ENCODE peak calls at places on chromosomes 6 and 20, in six cellular contexts. O is tibial nerve, M is A549, T is GM12878, K is stomach, P is sigmoid colon. G is an unnamed sample.

GRCh38 chr6:87165169-87165568 is 9.8 kb downstream of the ZNF292 start:
- DNase-seq in K (no peak), T (no peak), O (no peak), P (no peak), M (no peak), G (no peak)

GRCh38 chr20:62812181-62812906 is 4.5 kb upstream of the COL9A3 start:
- DNase-seq in T (no peak), P (no peak), O (no peak), K (no peak), M (no peak), G (no peak)

GRCh38 chr20:38043512-38044300 is 10.2 kb downstream of the RPRD1B start:
- DNase-seq in M (peak; percentile 73), K (no peak), T (no peak), O (no peak), P (no peak), G (no peak)

GRCh38 chr6:129843573-129843972 is 17.5 kb downstream of the TMEM244 start:
- DNase-seq in K (no peak), O (no peak), T (no peak), M (no peak), P (no peak), G (no peak)

GRCh38 chr6:39156763-39157162 is 41.8 kb upstream of the SAYSD1 start:
- DNase-seq in P (no peak), M (no peak), K (no peak), O (no peak), T (no peak), G (no peak)

GRCh38 chr6:149212202-149212601 is 105.3 kb upstream of the TAB2 start:
- DNase-seq in K (no peak), T (no peak), O (no peak), M (no peak), P (no peak), G (no peak)

GRCh38 chr20:57223648-57224489 is 42.6 kb downstream of the BMP7 start:
- DNase-seq in M (no peak), P (no peak), O (peak; percentile 49), K (no peak), T (no peak), G (peak; percentile 21)

GRCh38 chr6:14055541-14055940 is 62.0 kb upstream of the CD83 start:
- DNase-seq in K (no peak), P (no peak), T (no peak), M (no peak), O (no peak), G (no peak)

GRCh38 chr6:137866200-137866913 is 702 bp upstream of the TNFAIP3 start:
- DNase-seq in T (no peak), M (no peak), K (no peak), P (peak; percentile 82), O (peak; percentile 39), G (no peak)

GRCh38 chr6:33455051-33455450 is 675 bp downstream of the ZBTB9 start:
- DNase-seq in K (no peak), P (no peak), M (no peak), O (no peak), T (no peak), G (no peak)

GRCh38 chr6:40326689-40327404 is 260.3 kb downstream of the LRFN2 start:
- DNase-seq in T (no peak), K (no peak), P (no peak), O (no peak), M (no peak), G (no peak)

GRCh38 chr6:107712523-107713213 is 111.4 kb downstream of the SCML4 start:
- DNase-seq in K (no peak), O (no peak), P (peak; percentile 81), M (no peak), T (no peak), G (no peak)

GRCh38 chr20:53838311-53838873 is 232.0 kb downstream of the BCAS1 start:
- DNase-seq in P (no peak), M (no peak), O (no peak), T (no peak), K (no peak), G (peak; percentile 90)

DNA sequence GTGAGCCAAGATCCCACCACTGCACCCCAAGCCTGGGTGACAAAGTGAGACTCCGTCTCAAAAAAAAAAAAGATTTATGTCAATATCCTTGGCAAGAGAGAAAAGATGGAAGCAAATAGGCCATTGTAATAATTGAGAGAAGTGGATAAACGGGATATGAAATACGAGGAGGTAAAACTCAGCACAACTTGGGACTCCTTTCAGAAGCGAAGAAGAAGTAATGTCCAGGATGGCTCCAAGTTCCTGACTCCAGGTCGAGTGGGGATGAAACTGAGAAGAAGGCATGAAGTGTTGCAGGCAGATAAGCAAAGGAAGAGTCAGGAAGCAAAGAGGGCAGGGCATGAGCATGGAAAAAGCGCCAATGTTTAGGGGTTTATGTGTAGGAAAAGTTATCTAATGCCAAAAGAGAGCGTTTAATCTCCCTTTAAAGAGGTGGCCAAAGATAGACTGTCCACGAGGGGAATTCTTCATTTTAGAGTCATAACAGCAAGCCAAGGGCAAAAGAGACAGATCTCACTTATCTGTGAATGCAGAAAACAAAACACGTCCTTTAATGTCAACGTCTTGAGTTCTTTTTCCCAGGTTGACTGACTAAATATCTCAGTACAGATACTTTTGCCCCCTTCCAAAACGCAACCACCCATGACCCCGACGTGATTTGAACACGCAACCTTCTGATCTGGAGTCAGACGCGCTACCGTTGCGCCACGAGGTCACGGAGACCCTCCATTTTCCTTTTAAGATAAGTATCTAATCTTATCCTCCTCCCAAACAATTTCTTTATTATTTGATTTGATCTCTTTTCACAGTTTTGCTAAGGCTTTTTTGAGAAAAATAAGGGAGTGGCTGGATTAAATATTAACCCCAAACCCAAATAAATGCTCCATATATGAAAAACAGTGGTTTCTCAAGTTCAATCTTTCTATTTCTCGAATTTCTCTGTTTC is 46.3 kb upstream of the BTN3A2 start:
- DNase-seq in M (no peak), O (no peak), K (no peak), P (no peak), T (no peak), G (no peak)
- TF ChIP-seq EP300 in M (no peak), O (no peak), K (no peak), P (no peak), T (no peak), G (no peak)

GRCh38 chr6:63807056-63807455 is 171.5 kb downstream of the PHF3 start:
- DNase-seq in O (no peak), M (peak; percentile 23), T (no peak), K (no peak), P (no peak), G (no peak)

GRCh38 chr6:63804381-63804956 is 168.9 kb downstream of the PHF3 start:
- DNase-seq in M (no peak), O (no peak), P (no peak), T (no peak), K (no peak), G (no peak)

GRCh38 chr6:63806573-63806913 is 170.9 kb downstream of the PHF3 start:
- DNase-seq in T (no peak), K (no peak), M (no peak), O (no peak), P (no peak), G (no peak)

GRCh38 chr6:63805345-63805744 is 169.7 kb downstream of the PHF3 start:
- DNase-seq in O (no peak), K (no peak), P (no peak), M (no peak), T (no peak), G (no peak)

DNA sequence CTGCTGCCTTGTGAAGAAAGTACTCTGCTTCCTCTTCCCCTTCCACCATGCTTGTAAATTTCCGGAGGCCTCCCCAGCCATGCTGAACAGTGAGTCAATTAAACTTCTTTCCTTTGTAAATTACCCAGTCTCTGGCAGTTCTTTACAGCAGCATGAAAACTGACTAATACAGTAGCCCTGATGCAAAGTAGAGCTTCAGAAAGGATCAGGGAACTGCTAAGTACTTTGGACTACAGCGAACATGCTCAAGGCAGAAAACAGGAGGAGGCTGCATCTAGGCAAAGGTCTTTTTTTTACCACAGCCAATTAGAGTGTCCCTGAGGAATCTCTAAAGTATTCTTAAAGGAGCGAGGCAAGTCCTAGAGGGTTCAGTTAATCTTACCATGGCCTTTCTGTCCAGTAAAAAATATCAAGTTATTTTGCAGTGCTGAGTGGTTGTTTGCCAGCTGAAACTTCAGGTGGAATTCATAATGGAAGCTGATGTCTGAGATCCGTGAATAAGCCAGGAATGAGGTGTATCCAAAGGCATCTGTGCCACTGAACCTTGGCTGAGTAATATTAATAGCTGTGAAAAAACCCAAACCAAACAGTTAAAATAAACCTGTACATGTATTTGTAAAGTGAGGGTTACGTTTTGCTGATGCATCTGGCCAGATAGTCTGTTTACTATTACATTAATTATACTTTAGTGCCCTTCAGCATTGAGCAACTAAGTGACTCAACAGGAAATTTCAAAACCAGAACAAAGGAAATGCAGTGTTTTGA is 170.4 kb downstream of the PHF3 start:
- DNase-seq in P (no peak), T (no peak), K (no peak), O (peak; percentile 45), M (peak; percentile 86), G (no peak)
- TF ChIP-seq EP300 in P (no peak), T (no peak), K (no peak), O (no peak), M (peak; percentile 94), G (no peak)

DNA sequence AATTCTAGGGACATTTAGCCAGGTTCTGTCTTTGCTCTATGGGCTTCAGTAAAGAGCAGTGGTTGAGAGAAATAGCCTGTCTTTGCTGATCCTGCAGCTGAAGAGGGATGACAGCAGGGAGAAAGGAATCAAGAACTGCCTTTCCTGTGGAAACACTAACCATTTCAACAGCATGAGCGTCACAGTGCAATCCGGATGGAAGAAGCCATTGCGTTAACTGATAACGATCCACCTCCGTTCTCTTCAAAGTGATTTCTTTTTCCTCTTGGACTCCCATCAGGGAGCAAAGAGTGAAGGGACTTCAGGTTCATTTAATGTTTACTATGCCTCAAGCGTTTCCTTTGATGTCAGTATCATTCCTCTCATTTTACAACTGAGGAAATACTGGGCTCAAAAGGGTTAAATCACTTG is 35.2 kb upstream of the EEF1E1 start:
- DNase-seq in K (no peak), M (no peak), T (no peak), P (no peak), O (no peak), G (no peak)
- TF ChIP-seq EP300 in K (no peak), M (no peak), T (no peak), P (no peak), O (no peak), G (no peak)

GRCh38 chr6:62613920-62614319 is 327.9 kb upstream of the KHDRBS2 start:
- DNase-seq in P (no peak), O (no peak), K (no peak), M (no peak), T (no peak), G (no peak)

GRCh38 chr6:62612526-62612925 is 326.5 kb upstream of the KHDRBS2 start:
- DNase-seq in P (no peak), O (no peak), M (no peak), K (no peak), T (no peak), G (no peak)

GRCh38 chr6:62614442-62614841 is 328.4 kb upstream of the KHDRBS2 start:
- DNase-seq in O (no peak), P (no peak), T (no peak), K (no peak), M (peak; percentile 1), G (no peak)

DNA sequence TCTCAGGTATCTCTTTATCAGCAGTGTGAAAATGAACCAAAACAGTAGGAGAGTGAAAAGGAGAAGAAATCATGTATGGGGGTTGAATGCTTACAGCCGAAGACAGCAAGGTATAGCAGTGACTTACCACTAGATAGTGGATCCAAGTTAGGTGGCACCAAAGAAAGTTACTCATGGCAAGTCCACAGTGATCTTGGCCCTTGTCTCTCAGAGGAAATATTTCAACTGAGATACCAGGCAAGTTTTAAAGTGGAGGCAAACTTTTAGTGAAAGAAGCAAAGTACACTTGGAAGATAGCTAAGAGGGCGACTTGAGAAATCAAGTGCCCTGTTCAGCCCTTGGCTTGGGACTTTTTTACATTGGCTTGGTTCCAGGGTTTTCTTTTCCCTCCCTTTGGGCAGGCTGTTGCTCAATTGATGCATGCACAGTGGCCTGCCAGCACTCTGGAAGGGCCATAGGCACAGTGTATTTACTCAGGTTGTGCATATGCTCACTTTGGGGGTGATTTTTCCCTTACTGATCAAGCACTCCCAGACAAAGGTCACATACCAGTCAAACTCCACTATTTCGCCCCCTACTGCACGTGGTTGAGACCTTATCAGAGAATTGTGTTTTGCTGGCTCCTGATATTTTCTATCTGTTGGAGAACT is 329.5 kb upstream of the KHDRBS2 start:
- DNase-seq in K (no peak), O (no peak), P (no peak), M (no peak), T (no peak), G (no peak)
- TF ChIP-seq EP300 in K (no peak), O (no peak), P (no peak), M (no peak), T (no peak), G (no peak)

G was measured in transverse colon.